ENCODE peak calls at places on chromosome 2, in six cellular contexts. One of them, this sample, is unnamed.

GRCh38 chr2:222169346-222169745 is 129.5 kb downstream of the PAX3 start:
- DNase-seq in stomach: no peak
- DNase-seq in epithelial cell of prostate: no peak
- DNase-seq in SJSA1: no peak
- DNase-seq in HL-60: no peak
- DNase-seq in CD8-positive, alpha-beta memory T cell: no peak
- DNase-seq in this sample: no peak

GRCh38 chr2:75311993-75312392 is 112.7 kb upstream of the TACR1 start:
- DNase-seq in CD8-positive, alpha-beta memory T cell: no peak
- DNase-seq in stomach: no peak
- DNase-seq in epithelial cell of prostate: no peak
- DNase-seq in SJSA1: no peak
- DNase-seq in HL-60: no peak
- DNase-seq in this sample: no peak

GRCh38 chr2:223528036-223528435 is 74.1 kb downstream of the SCG2 start:
- DNase-seq in HL-60: no peak
- DNase-seq in stomach: no peak
- DNase-seq in epithelial cell of prostate: no peak
- DNase-seq in SJSA1: no peak
- DNase-seq in CD8-positive, alpha-beta memory T cell: no peak
- DNase-seq in this sample: no peak

GRCh38 chr2:48734576-48735303 is 20.8 kb downstream of the LHCGR start:
- DNase-seq in CD8-positive, alpha-beta memory T cell: no peak
- DNase-seq in SJSA1: no peak
- DNase-seq in stomach: no peak
- DNase-seq in HL-60: no peak
- DNase-seq in epithelial cell of prostate: no peak
- DNase-seq in this sample: no peak

GRCh38 chr2:179588486-179589145 is 272.8 kb downstream of the ZNF385B start:
- DNase-seq in stomach: no peak
- DNase-seq in CD8-positive, alpha-beta memory T cell: no peak
- DNase-seq in SJSA1: no peak
- DNase-seq in HL-60: no peak
- DNase-seq in epithelial cell of prostate: no peak
- DNase-seq in this sample: no peak

GRCh38 chr2:237290249-237290648 is 123.7 kb downstream of the COL6A3 start:
- DNase-seq in epithelial cell of prostate: no peak
- DNase-seq in CD8-positive, alpha-beta memory T cell: no peak
- DNase-seq in SJSA1: no peak
- DNase-seq in HL-60: no peak
- DNase-seq in stomach: no peak
- DNase-seq in this sample: no peak

GRCh38 chr2:7052404-7052803 is 135.2 kb downstream of the RNF144A start:
- DNase-seq in SJSA1: no peak
- DNase-seq in HL-60: no peak
- DNase-seq in CD8-positive, alpha-beta memory T cell: no peak
- DNase-seq in stomach: no peak
- DNase-seq in epithelial cell of prostate: no peak
- DNase-seq in this sample: no peak

GRCh38 chr2:26846881-26847662 is 860 bp upstream of the DPYSL5 start:
- DNase-seq in HL-60: no peak
- DNase-seq in CD8-positive, alpha-beta memory T cell: no peak
- DNase-seq in stomach: no peak
- DNase-seq in SJSA1: no peak
- DNase-seq in epithelial cell of prostate: no peak
- DNase-seq in this sample: no peak

GRCh38 chr2:55231546-55232083 is 478 bp downstream of the CLHC1 start:
- DNase-seq in SJSA1: no peak
- DNase-seq in stomach: no peak
- DNase-seq in CD8-positive, alpha-beta memory T cell: no peak
- DNase-seq in epithelial cell of prostate: no peak
- DNase-seq in HL-60: no peak
- DNase-seq in this sample: no peak

GRCh38 chr2:14511541-14511940 is 121.0 kb upstream of the LRATD1 start:
- DNase-seq in stomach: no peak
- DNase-seq in epithelial cell of prostate: no peak
- DNase-seq in HL-60: no peak
- DNase-seq in SJSA1: no peak
- DNase-seq in CD8-positive, alpha-beta memory T cell: no peak
- DNase-seq in this sample: no peak

GRCh38 chr2:240325006-240325653 is 110.3 kb upstream of the GPC1 start:
- DNase-seq in CD8-positive, alpha-beta memory T cell: no peak
- DNase-seq in epithelial cell of prostate: no peak
- DNase-seq in HL-60: no peak
- DNase-seq in stomach: no peak
- DNase-seq in SJSA1: peak
- DNase-seq in this sample: no peak

GRCh38 chr2:98463988-98464771 is 19.5 kb downstream of the INPP4A start:
- DNase-seq in HL-60: no peak
- DNase-seq in epithelial cell of prostate: no peak
- DNase-seq in stomach: peak
- DNase-seq in SJSA1: no peak
- DNase-seq in CD8-positive, alpha-beta memory T cell: peak
- DNase-seq in this sample: no peak

GRCh38 chr2:241020629-241021190 is 22.3 kb downstream of the SNED1 start:
- DNase-seq in CD8-positive, alpha-beta memory T cell: no peak
- DNase-seq in SJSA1: peak
- DNase-seq in epithelial cell of prostate: no peak
- DNase-seq in stomach: no peak
- DNase-seq in HL-60: no peak
- DNase-seq in this sample: no peak

GRCh38 chr2:217910875-217911212 is 92.0 kb downstream of the TNS1 start:
- DNase-seq in CD8-positive, alpha-beta memory T cell: no peak
- DNase-seq in SJSA1: no peak
- DNase-seq in epithelial cell of prostate: no peak
- DNase-seq in stomach: no peak
- DNase-seq in HL-60: no peak
- DNase-seq in this sample: no peak

GRCh38 chr2:198873771-198874501 is 583.8 kb downstream of the SATB2 start:
- DNase-seq in stomach: no peak
- DNase-seq in CD8-positive, alpha-beta memory T cell: no peak
- DNase-seq in SJSA1: no peak
- DNase-seq in HL-60: no peak
- DNase-seq in epithelial cell of prostate: no peak
- DNase-seq in this sample: no peak

GRCh38 chr2:185618630-185619029 is 120.0 kb upstream of the FSIP2 start:
- DNase-seq in epithelial cell of prostate: no peak
- DNase-seq in SJSA1: no peak
- DNase-seq in CD8-positive, alpha-beta memory T cell: no peak
- DNase-seq in HL-60: no peak
- DNase-seq in stomach: no peak
- DNase-seq in this sample: no peak

GRCh38 chr2:119960821-119961220 is 52.1 kb upstream of the EPB41L5 start:
- DNase-seq in SJSA1: no peak
- DNase-seq in CD8-positive, alpha-beta memory T cell: no peak
- DNase-seq in HL-60: no peak
- DNase-seq in stomach: no peak
- DNase-seq in epithelial cell of prostate: no peak
- DNase-seq in this sample: no peak

GRCh38 chr2:7725132-7725849 is 808.1 kb downstream of the RNF144A start:
- DNase-seq in CD8-positive, alpha-beta memory T cell: peak
- DNase-seq in HL-60: no peak
- DNase-seq in stomach: no peak
- DNase-seq in epithelial cell of prostate: no peak
- DNase-seq in SJSA1: no peak
- DNase-seq in this sample: no peak

GRCh38 chr2:54671875-54672586 is 51.4 kb upstream of the EML6 start:
- DNase-seq in epithelial cell of prostate: no peak
- DNase-seq in stomach: no peak
- DNase-seq in CD8-positive, alpha-beta memory T cell: no peak
- DNase-seq in SJSA1: no peak
- DNase-seq in HL-60: peak
- DNase-seq in this sample: no peak

GRCh38 chr2:43292851-43293743 is 66.7 kb upstream of the ZFP36L2 start:
- DNase-seq in CD8-positive, alpha-beta memory T cell: no peak
- DNase-seq in SJSA1: no peak
- DNase-seq in epithelial cell of prostate: no peak
- DNase-seq in stomach: no peak
- DNase-seq in HL-60: no peak
- DNase-seq in this sample: no peak

GRCh38 chr2:27356056-27356381 is 545 bp downstream of the GTF3C2 start:
- DNase-seq in SJSA1: peak
- DNase-seq in epithelial cell of prostate: no peak
- DNase-seq in stomach: peak
- DNase-seq in CD8-positive, alpha-beta memory T cell: no peak
- DNase-seq in HL-60: no peak
- DNase-seq in this sample: no peak

GRCh38 chr2:16617282-16618266 is 48.1 kb downstream of the CYRIA start:
- DNase-seq in stomach: peak
- DNase-seq in SJSA1: no peak
- DNase-seq in epithelial cell of prostate: peak
- DNase-seq in HL-60: no peak
- DNase-seq in CD8-positive, alpha-beta memory T cell: no peak
- DNase-seq in this sample: no peak

GRCh38 chr2:161085041-161085598 is 75.1 kb upstream of the TANK start:
- DNase-seq in HL-60: no peak
- DNase-seq in CD8-positive, alpha-beta memory T cell: no peak
- DNase-seq in stomach: no peak
- DNase-seq in SJSA1: peak
- DNase-seq in epithelial cell of prostate: no peak
- DNase-seq in this sample: no peak

GRCh38 chr2:70767094-70767698 is 804 bp downstream of the ADD2 start:
- DNase-seq in CD8-positive, alpha-beta memory T cell: peak
- DNase-seq in stomach: no peak
- DNase-seq in HL-60: no peak
- DNase-seq in SJSA1: no peak
- DNase-seq in epithelial cell of prostate: no peak
- DNase-seq in this sample: peak

GRCh38 chr2:33583194-33583938 is 15.7 kb downstream of the FAM98A start:
- DNase-seq in HL-60: no peak
- DNase-seq in stomach: no peak
- DNase-seq in SJSA1: no peak
- DNase-seq in epithelial cell of prostate: no peak
- DNase-seq in CD8-positive, alpha-beta memory T cell: peak
- DNase-seq in this sample: peak

GRCh38 chr2:95351080-95351915 is 51.2 kb upstream of the FAHD2A start:
- DNase-seq in HL-60: no peak
- DNase-seq in CD8-positive, alpha-beta memory T cell: no peak
- DNase-seq in stomach: peak
- DNase-seq in SJSA1: no peak
- DNase-seq in epithelial cell of prostate: no peak
- DNase-seq in this sample: no peak

GRCh38 chr2:189557373-189557772 is 23.2 kb downstream of the SLC40A1 start:
- DNase-seq in SJSA1: no peak
- DNase-seq in stomach: no peak
- DNase-seq in epithelial cell of prostate: no peak
- DNase-seq in HL-60: no peak
- DNase-seq in CD8-positive, alpha-beta memory T cell: no peak
- DNase-seq in this sample: no peak

GRCh38 chr2:189558516-189559263 is 21.9 kb downstream of the SLC40A1 start:
- DNase-seq in stomach: no peak
- DNase-seq in CD8-positive, alpha-beta memory T cell: no peak
- DNase-seq in HL-60: no peak
- DNase-seq in epithelial cell of prostate: no peak
- DNase-seq in SJSA1: no peak
- DNase-seq in this sample: no peak

GRCh38 chr2:189560273-189560586 is 20.4 kb downstream of the SLC40A1 start:
- DNase-seq in CD8-positive, alpha-beta memory T cell: no peak
- DNase-seq in HL-60: no peak
- DNase-seq in SJSA1: no peak
- DNase-seq in stomach: no peak
- DNase-seq in epithelial cell of prostate: no peak
- DNase-seq in this sample: no peak

GRCh38 chr2:189561371-189561948 is 19.1 kb downstream of the SLC40A1 start:
- DNase-seq in SJSA1: no peak
- DNase-seq in epithelial cell of prostate: no peak
- DNase-seq in HL-60: no peak
- DNase-seq in CD8-positive, alpha-beta memory T cell: no peak
- DNase-seq in stomach: no peak
- DNase-seq in this sample: no peak

GRCh38 chr2:189559579-189560272 is 20.9 kb downstream of the SLC40A1 start:
- DNase-seq in SJSA1: no peak
- DNase-seq in epithelial cell of prostate: no peak
- DNase-seq in stomach: no peak
- DNase-seq in CD8-positive, alpha-beta memory T cell: no peak
- DNase-seq in HL-60: no peak
- DNase-seq in this sample: no peak
- H3K27ac ChIP-seq in SJSA1: no peak
- H3K27ac ChIP-seq in epithelial cell of prostate: no peak
- H3K27ac ChIP-seq in stomach: no peak
- H3K27ac ChIP-seq in CD8-positive, alpha-beta memory T cell: no peak
- H3K27ac ChIP-seq in HL-60: no peak
- H3K27ac ChIP-seq in this sample: no peak

DNA sequence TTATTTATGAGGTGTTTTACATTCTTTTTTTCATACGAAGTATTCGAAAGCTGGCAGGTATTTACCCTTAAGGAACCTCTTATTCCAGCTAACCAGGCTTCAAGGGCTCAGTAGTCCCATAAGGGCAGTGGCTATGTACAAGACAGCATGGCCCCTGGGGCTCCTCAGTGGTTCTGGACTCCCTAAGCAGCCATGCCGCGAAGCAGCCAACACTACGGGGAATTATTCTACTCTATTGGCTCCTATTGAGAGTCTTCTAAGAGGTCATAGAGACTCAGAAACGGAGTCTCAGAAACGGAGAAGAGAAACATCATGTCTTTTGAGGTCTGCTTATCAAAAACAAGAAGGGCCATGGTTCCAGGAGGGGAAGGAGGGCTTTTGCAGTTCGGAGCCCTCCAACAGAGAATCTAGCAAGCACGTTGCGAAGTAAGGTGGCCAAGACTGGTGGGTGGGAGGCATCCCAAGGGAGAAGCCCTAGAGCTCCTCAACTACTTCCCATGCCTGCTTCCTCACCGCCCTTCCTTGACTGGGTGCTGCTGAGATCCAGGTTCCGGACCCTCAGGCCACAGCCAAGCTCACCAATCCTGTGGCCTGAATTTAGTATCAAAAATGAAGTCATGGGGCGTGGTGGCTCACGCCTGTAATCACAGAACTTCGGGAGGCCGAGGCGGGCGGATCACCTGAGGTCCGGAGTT is 109.7 kb downstream of the INO80D start:
- DNase-seq in epithelial cell of prostate: no peak
- DNase-seq in SJSA1: peak
- DNase-seq in stomach: no peak
- DNase-seq in HL-60: no peak
- DNase-seq in CD8-positive, alpha-beta memory T cell: no peak
- DNase-seq in this sample: no peak
- H3K27ac ChIP-seq in epithelial cell of prostate: no peak
- H3K27ac ChIP-seq in SJSA1: no peak
- H3K27ac ChIP-seq in stomach: peak
- H3K27ac ChIP-seq in HL-60: no peak
- H3K27ac ChIP-seq in CD8-positive, alpha-beta memory T cell: no peak
- H3K27ac ChIP-seq in this sample: no peak

GRCh38 chr2:109405833-109406232 is 207.9 kb downstream of the SEPTIN10 start:
- DNase-seq in epithelial cell of prostate: no peak
- DNase-seq in HL-60: no peak
- DNase-seq in SJSA1: no peak
- DNase-seq in stomach: no peak
- DNase-seq in CD8-positive, alpha-beta memory T cell: no peak
- DNase-seq in this sample: no peak
- H3K27ac ChIP-seq in epithelial cell of prostate: no peak
- H3K27ac ChIP-seq in HL-60: no peak
- H3K27ac ChIP-seq in SJSA1: no peak
- H3K27ac ChIP-seq in stomach: no peak
- H3K27ac ChIP-seq in CD8-positive, alpha-beta memory T cell: no peak
- H3K27ac ChIP-seq in this sample: no peak

DNA sequence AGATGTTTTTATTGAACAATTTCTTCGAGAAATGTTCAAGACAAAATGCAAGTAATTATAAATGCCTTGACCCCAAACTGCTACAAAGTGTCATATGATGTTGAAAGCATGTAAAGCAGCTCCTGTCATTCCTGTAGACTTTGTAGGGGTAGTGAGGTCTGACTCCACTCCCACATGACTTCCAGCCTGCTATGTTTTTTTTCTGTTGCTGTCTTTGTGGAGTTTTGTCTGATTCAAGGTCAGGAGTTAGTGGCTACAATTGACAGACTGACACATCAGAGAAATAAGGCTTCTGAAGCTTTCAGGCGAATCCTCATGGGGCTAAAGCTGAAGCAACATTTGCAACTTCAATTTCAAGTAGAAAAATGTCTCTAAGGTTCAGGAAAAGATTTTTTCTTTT is 63.9 kb upstream of the CCDC195 start:
- DNase-seq in CD8-positive, alpha-beta memory T cell: no peak
- DNase-seq in epithelial cell of prostate: no peak
- DNase-seq in SJSA1: no peak
- DNase-seq in stomach: no peak
- DNase-seq in HL-60: no peak
- DNase-seq in this sample: no peak
- H3K27ac ChIP-seq in CD8-positive, alpha-beta memory T cell: no peak
- H3K27ac ChIP-seq in epithelial cell of prostate: no peak
- H3K27ac ChIP-seq in SJSA1: no peak
- H3K27ac ChIP-seq in stomach: no peak
- H3K27ac ChIP-seq in HL-60: no peak
- H3K27ac ChIP-seq in this sample: no peak

This sample was measured in caudate nucleus.